ENCODE peak calls at places on chromosomes 5 and 9, in nine cellular contexts. T is NCI-H2029; P is activated B cell treated with CpG ODN at 0.5 μM for 24 hours; X is cardiac fibroblast; G is MG63; H is activated CD4-positive, alpha-beta T cell treated with anti-CD3 and anti-CD28 coated beads, Interleukin-2, amount 50 U/mL, for 4 hours; J is central memory CD4-positive, alpha-beta T cell; K is C1 segment of cervical spinal cord; I is skeletal muscle cell. V is an unnamed sample.

GRCh38 chr5:76401801-76402250 is 1.3 kb upstream of the IQGAP2 start:
- DNase-seq in K (no peak), P (peak), I (no peak), G (no peak), H (peak), J (peak), T (no peak), X (no peak), V (no peak)

GRCh38 chr9:115071176-115071575 is 46.8 kb downstream of the TNC start:
- DNase-seq in X (no peak), I (no peak), H (no peak), G (no peak), J (no peak), K (no peak), P (no peak), T (no peak), V (no peak)

GRCh38 chr5:10306806-10307205 is 896 bp downstream of the CMBL start:
- DNase-seq in T (no peak), H (no peak), J (no peak), I (no peak), X (no peak), G (no peak), K (no peak), P (no peak), V (no peak)

GRCh38 chr5:133273661-133274596 is 222.1 kb downstream of the HSPA4 start:
- DNase-seq in G (peak), K (no peak), P (no peak), I (peak), T (no peak), J (no peak), H (no peak), X (peak), V (no peak)

GRCh38 chr5:103217101-103217500 is 41.5 kb upstream of the MACIR start:
- DNase-seq in K (no peak), I (no peak), X (peak), P (no peak), H (no peak), T (no peak), J (no peak), G (no peak), V (no peak)

GRCh38 chr5:154966081-154966841 is 25.4 kb downstream of the MRPL22 start:
- DNase-seq in G (no peak), K (no peak), J (no peak), I (no peak), H (no peak), P (no peak), X (peak), T (no peak), V (no peak)

GRCh38 chr5:76634661-76635060 is 11.5 kb upstream of the F2RL2 start:
- DNase-seq in H (no peak), P (no peak), T (no peak), K (no peak), G (no peak), I (no peak), J (no peak), X (no peak), V (no peak)

GRCh38 chr9:137205126-137206069 is at the start of the genes NDOR1 and TMEM203:
- DNase-seq in X (peak), P (peak), J (peak), K (peak), H (peak), T (peak), G (peak), I (peak), V (peak)

GRCh38 chr5:102306121-102306520 is 10.0 kb upstream of the SLCO4C1 start:
- DNase-seq in X (no peak), K (no peak), P (no peak), G (no peak), J (no peak), H (no peak), T (no peak), I (no peak), V (no peak)

V was measured in left lung.